ENCODE peak calls at places on chromosomes 11 and 22, in ten cellular contexts. K is tibial nerve, T is fibroblast of pulmonary artery, N is HFF-Myc, H is cardiac muscle cell, M is cardiac fibroblast, D is pancreas, F is IMR-90, Q is HCT116, E is endothelial cell of umbilical vein. I is an unnamed sample.

GRCh38 chr11:35526370-35526792 is 965 bp upstream of the PAMR1 start:
- DNase-seq in K (no peak), T (no peak), N (peak), H (no peak), M (peak), D (no peak), F (peak), Q (peak), E (no peak), I (peak)

GRCh38 chr11:10379022-10379421 is 74.1 kb downstream of the ADM start:
- DNase-seq in K (no peak), T (peak), N (no peak), H (peak), M (peak), D (no peak), F (peak), Q (no peak), E (peak), I (no peak)

GRCh38 chr11:134751825-134752224 is 339.8 kb upstream of the B3GAT1 start:
- DNase-seq in K (no peak), T (no peak), N (no peak), H (no peak), M (no peak), D (no peak), F (no peak), Q (no peak), E (no peak), I (no peak)

GRCh38 chr11:93921695-93922468 is 71.5 kb upstream of the VSTM5 start:
- DNase-seq in K (no peak), T (peak), N (peak), H (peak), M (peak), D (peak), F (peak), Q (peak), E (peak), I (peak)

GRCh38 chr22:41444360-41445170 is 2.0 kb downstream of the TOB2 start:
- DNase-seq in K (peak), T (peak), N (peak), H (peak), M (peak), D (peak), F (peak), Q (peak), E (peak), I (peak)

GRCh38 chr11:75476716-75477613 is 44.0 kb upstream of the KLHL35 start:
- DNase-seq in K (no peak), T (no peak), N (no peak), H (no peak), M (no peak), D (peak), F (no peak), Q (no peak), E (no peak), I (no peak)

GRCh38 chr11:64605656-64606585 is 14.9 kb downstream of the SLC22A12 start:
- DNase-seq in K (no peak), T (no peak), N (no peak), H (no peak), M (no peak), D (no peak), F (no peak), Q (no peak), E (no peak), I (no peak)

GRCh38 chr11:129375731-129376657 is at the start of gene BARX2:
- DNase-seq in K (no peak), T (peak), N (peak), H (peak), M (peak), D (peak), F (peak), Q (peak), E (peak), I (peak)

GRCh38 chr11:70538641-70539359 is 140.5 kb downstream of the CTTN start:
- DNase-seq in K (no peak), T (no peak), N (no peak), H (no peak), M (no peak), D (no peak), F (no peak), Q (no peak), E (no peak), I (no peak)

GRCh38 chr11:75768909-75769771 is 562 bp downstream of the DGAT2 start:
- DNase-seq in K (no peak), T (no peak), N (no peak), H (no peak), M (no peak), D (no peak), F (no peak), Q (no peak), E (no peak), I (no peak)

GRCh38 chr11:122814401-122814800 is 23.9 kb upstream of the CRTAM start:
- DNase-seq in K (no peak), T (no peak), N (no peak), H (no peak), M (no peak), D (no peak), F (no peak), Q (no peak), E (no peak), I (no peak)

GRCh38 chr22:36546092-36546804 is 17.3 kb upstream of the EIF3D start:
- DNase-seq in K (no peak), T (peak), N (no peak), H (peak), M (peak), D (peak), F (peak), Q (peak), E (peak), I (peak)

GRCh38 chr11:128501008-128501407 is 86.3 kb downstream of the ETS1 start:
- DNase-seq in K (no peak), T (no peak), N (no peak), H (no peak), M (peak), D (no peak), F (no peak), Q (no peak), E (no peak), I (no peak)

GRCh38 chr22:27090595-27090994 is 433.2 kb downstream of the MIAT start:
- DNase-seq in K (no peak), T (no peak), N (no peak), H (no peak), M (no peak), D (no peak), F (no peak), Q (no peak), E (no peak), I (no peak)

GRCh38 chr11:8070417-8071101 is 10.5 kb upstream of the TUB start:
- DNase-seq in K (no peak), T (peak), N (no peak), H (peak), M (peak), D (no peak), F (peak), Q (peak), E (peak), I (peak)

GRCh38 chr22:47201186-47201995 is 438.9 kb downstream of the TBC1D22A start:
- DNase-seq in K (peak), T (no peak), N (no peak), H (no peak), M (no peak), D (peak), F (no peak), Q (no peak), E (no peak), I (no peak)

GRCh38 chr22:20234760-20235452 is 33.2 kb downstream of the RTN4R start:
- DNase-seq in K (no peak), T (no peak), N (no peak), H (no peak), M (no peak), D (no peak), F (no peak), Q (no peak), E (no peak), I (no peak)

GRCh38 chr22:48588151-48588880 is 1239.4 kb downstream of the BRD1 start:
- DNase-seq in K (no peak), T (no peak), N (no peak), H (no peak), M (no peak), D (no peak), F (no peak), Q (no peak), E (no peak), I (no peak)

GRCh38 chr11:44861829-44862545 is 88.7 kb downstream of the TP53I11 start:
- DNase-seq in K (peak), T (peak), N (peak), H (peak), M (peak), D (peak), F (peak), Q (peak), E (peak), I (peak)

GRCh38 chr11:27385245-27385644 is 22.2 kb upstream of the CCDC34 start:
- DNase-seq in K (no peak), T (peak), N (no peak), H (no peak), M (peak), D (no peak), F (peak), Q (no peak), E (peak), I (peak)

GRCh38 chr11:77515063-77515462 is 41.2 kb upstream of the PAK1 start:
- DNase-seq in K (no peak), T (no peak), N (no peak), H (no peak), M (no peak), D (no peak), F (no peak), Q (no peak), E (no peak), I (no peak)

GRCh38 chr11:40819230-40819629 is 640.2 kb downstream of the LRRC4C start:
- DNase-seq in K (no peak), T (no peak), N (no peak), H (no peak), M (no peak), D (no peak), F (no peak), Q (no peak), E (no peak), I (no peak)

GRCh38 chr11:61787928-61788491 is 4.4 kb downstream of the TMEM258 start:
- DNase-seq in K (no peak), T (peak), N (peak), H (peak), M (peak), D (peak), F (peak), Q (peak), E (peak), I (peak)

GRCh38 chr11:67255864-67256263 is 10.4 kb upstream of the GRK2 start:
- DNase-seq in K (no peak), T (no peak), N (no peak), H (no peak), M (no peak), D (no peak), F (no peak), Q (no peak), E (no peak), I (no peak)

GRCh38 chr11:68002943-68003845 is 703 bp downstream of the UNC93B1 start:
- DNase-seq in K (no peak), T (no peak), N (no peak), H (peak), M (no peak), D (peak), F (no peak), Q (no peak), E (no peak), I (no peak)

GRCh38 chr11:75103380-75104026 is 6.8 kb upstream of the OR2AT4 start:
- DNase-seq in K (no peak), T (peak), N (peak), H (no peak), M (peak), D (no peak), F (peak), Q (no peak), E (no peak), I (peak)

GRCh38 chr11:32210601-32211000 is 119.7 kb downstream of the RCN1 start:
- DNase-seq in K (no peak), T (peak), N (no peak), H (no peak), M (peak), D (no peak), F (peak), Q (no peak), E (no peak), I (peak)

GRCh38 chr11:26580929-26581328 is 8.9 kb upstream of the MUC15 start:
- DNase-seq in K (no peak), T (peak), N (no peak), H (no peak), M (peak), D (no peak), F (no peak), Q (no peak), E (no peak), I (peak)

GRCh38 chr11:14522801-14523200 is 2.6 kb upstream of the PSMA1 start:
- DNase-seq in K (no peak), T (no peak), N (no peak), H (no peak), M (no peak), D (no peak), F (no peak), Q (no peak), E (no peak), I (no peak)

GRCh38 chr11:35943761-35944502 is at the start of gene LDLRAD3:
- DNase-seq in K (peak), T (peak), N (peak), H (peak), M (peak), D (peak), F (peak), Q (peak), E (peak), I (peak)

GRCh38 chr11:55714982-55715888 is 53.2 kb downstream of the OR4C6 start:
- DNase-seq in K (no peak), T (no peak), N (no peak), H (no peak), M (no peak), D (no peak), F (no peak), Q (no peak), E (no peak), I (no peak)

GRCh38 chr22:50620861-50621490 is 7.0 kb downstream of the ARSA start:
- DNase-seq in K (no peak), T (no peak), N (no peak), H (no peak), M (no peak), D (no peak), F (no peak), Q (no peak), E (no peak), I (no peak)
- H3K4me3 ChIP-seq in K (no peak), T (no peak), N (no peak), H (peak), M (no peak), D (peak), F (no peak), Q (peak), E (no peak), I (no peak)

GRCh38 chr11:109854696-109855095 is 238.5 kb upstream of the ZC3H12C start:
- DNase-seq in K (no peak), T (no peak), N (no peak), H (no peak), M (no peak), D (no peak), F (no peak), Q (no peak), E (no peak), I (no peak)

GRCh38 chr11:109849946-109850345 is 243.2 kb upstream of the ZC3H12C start:
- DNase-seq in K (no peak), T (no peak), N (no peak), H (no peak), M (no peak), D (no peak), F (no peak), Q (no peak), E (no peak), I (no peak)

GRCh38 chr11:109851780-109852390 is 241.3 kb upstream of the ZC3H12C start:
- DNase-seq in K (no peak), T (peak), N (no peak), H (no peak), M (peak), D (no peak), F (peak), Q (no peak), E (no peak), I (no peak)

GRCh38 chr11:109856958-109857357 is 236.2 kb upstream of the ZC3H12C start:
- DNase-seq in K (no peak), T (no peak), N (no peak), H (no peak), M (no peak), D (no peak), F (peak), Q (no peak), E (no peak), I (no peak)

DNA sequence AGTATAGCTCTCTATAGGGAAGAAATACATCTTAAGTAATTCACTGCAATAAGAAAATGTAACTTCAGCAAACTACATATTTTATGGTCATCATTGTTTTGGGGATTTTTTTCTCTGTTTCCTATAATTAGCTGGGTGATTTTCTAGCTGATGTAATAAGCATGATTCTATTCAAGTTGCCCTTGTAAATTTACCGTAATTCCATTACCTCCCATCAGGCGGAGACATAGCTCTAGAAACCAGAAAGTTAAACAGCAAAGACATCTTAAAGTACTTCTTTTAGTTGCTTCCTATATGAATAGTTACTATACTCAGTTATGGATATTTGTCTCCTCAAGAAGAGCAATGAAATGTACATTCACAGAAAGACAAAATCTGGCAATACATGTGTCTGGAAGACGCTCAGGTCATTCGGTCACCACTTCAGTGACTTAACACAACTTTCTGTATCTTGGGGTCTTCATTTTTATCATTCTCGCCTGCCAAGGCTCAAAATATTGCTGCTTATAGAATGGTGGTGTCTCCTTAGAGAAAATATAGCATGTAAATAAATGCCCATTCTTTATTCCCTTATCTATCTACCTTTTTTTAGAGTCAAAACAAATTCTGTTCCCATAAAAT is 239.9 kb upstream of the ZC3H12C start:
- DNase-seq in K (no peak), T (peak), N (peak), H (peak), M (peak), D (no peak), F (peak), Q (peak), E (peak), I (peak)
- TF ChIP-seq CTCF in K (peak), T (peak), N (peak), H (peak), M (peak), D (no peak), F (peak), Q (peak), E (peak), I (peak)

GRCh38 chr11:2445107-2445947 is 519 bp downstream of the KCNQ1 start:
- DNase-seq in K (no peak), T (no peak), N (no peak), H (peak), M (no peak), D (no peak), F (no peak), Q (no peak), E (no peak), I (no peak)

GRCh38 chr11:2444301-2445106 is at the start of the genes KCNQ1 and TRPM5:
- DNase-seq in K (no peak), T (no peak), N (no peak), H (peak), M (no peak), D (peak), F (no peak), Q (peak), E (no peak), I (no peak)

GRCh38 chr11:2447253-2447950 is 2.6 kb downstream of the KCNQ1 start:
- DNase-seq in K (no peak), T (no peak), N (no peak), H (no peak), M (no peak), D (no peak), F (no peak), Q (no peak), E (no peak), I (no peak)

GRCh38 chr11:2446590-2447252 is 1.9 kb downstream of the KCNQ1 start:
- DNase-seq in K (no peak), T (no peak), N (no peak), H (no peak), M (no peak), D (no peak), F (no peak), Q (no peak), E (no peak), I (no peak)

DNA sequence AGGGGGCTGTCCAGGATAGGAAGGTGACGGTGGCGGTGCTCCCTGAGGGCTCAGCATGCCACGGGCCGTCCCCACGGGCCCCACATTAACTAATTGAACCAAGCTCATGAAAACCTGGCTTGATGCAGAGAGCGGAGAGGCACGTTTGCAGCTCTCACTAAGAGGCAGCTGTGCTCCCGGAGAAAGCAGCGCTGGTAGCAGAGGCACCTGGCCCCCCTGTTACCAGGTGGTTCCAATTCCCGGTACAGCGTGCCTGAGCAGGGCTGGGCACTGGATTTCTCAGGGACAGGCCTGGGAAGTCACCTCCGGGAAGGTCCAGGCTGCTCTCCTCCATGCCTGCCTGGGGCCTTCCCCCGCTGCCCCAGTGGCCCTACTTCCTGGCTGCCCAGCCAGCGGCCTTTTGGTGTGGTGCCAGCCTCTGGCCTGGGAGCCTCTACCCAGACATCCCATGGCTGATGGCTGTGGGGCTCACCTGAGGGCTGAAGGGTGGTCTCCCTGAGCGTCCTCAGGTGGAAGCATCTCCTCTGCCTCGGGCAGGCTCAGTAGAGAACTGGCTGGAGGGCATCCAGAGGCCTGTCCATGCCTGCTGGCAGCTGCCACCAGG is 1.2 kb downstream of the KCNQ1 start:
- DNase-seq in K (no peak), T (no peak), N (no peak), H (no peak), M (no peak), D (peak), F (no peak), Q (no peak), E (no peak), I (no peak)
- H3K4me3 ChIP-seq in K (peak), T (no peak), N (no peak), H (no peak), M (no peak), D (peak), F (no peak), Q (peak), E (no peak), I (no peak)

GRCh38 chr11:112659185-112659584 is 302.0 kb upstream of the NCAM1 start:
- DNase-seq in K (no peak), T (no peak), N (no peak), H (no peak), M (no peak), D (no peak), F (no peak), Q (no peak), E (no peak), I (peak)

GRCh38 chr11:112652786-112653390 is 308.3 kb upstream of the NCAM1 start:
- DNase-seq in K (no peak), T (peak), N (no peak), H (no peak), M (peak), D (no peak), F (peak), Q (no peak), E (no peak), I (peak)

GRCh38 chr11:112658521-112658920 is 302.7 kb upstream of the NCAM1 start:
- DNase-seq in K (no peak), T (no peak), N (no peak), H (peak), M (peak), D (no peak), F (no peak), Q (no peak), E (no peak), I (no peak)

GRCh38 chr11:112656772-112657428 is 304.3 kb upstream of the NCAM1 start:
- DNase-seq in K (no peak), T (peak), N (no peak), H (no peak), M (peak), D (no peak), F (peak), Q (peak), E (no peak), I (peak)

GRCh38 chr11:112655386-112655785 is 305.8 kb upstream of the NCAM1 start:
- DNase-seq in K (peak), T (peak), N (peak), H (peak), M (peak), D (peak), F (peak), Q (no peak), E (no peak), I (peak)
- TF ChIP-seq CTCF in K (peak), T (no peak), N (no peak), H (peak), M (no peak), D (no peak), F (no peak), Q (no peak), E (no peak), I (no peak)

DNA sequence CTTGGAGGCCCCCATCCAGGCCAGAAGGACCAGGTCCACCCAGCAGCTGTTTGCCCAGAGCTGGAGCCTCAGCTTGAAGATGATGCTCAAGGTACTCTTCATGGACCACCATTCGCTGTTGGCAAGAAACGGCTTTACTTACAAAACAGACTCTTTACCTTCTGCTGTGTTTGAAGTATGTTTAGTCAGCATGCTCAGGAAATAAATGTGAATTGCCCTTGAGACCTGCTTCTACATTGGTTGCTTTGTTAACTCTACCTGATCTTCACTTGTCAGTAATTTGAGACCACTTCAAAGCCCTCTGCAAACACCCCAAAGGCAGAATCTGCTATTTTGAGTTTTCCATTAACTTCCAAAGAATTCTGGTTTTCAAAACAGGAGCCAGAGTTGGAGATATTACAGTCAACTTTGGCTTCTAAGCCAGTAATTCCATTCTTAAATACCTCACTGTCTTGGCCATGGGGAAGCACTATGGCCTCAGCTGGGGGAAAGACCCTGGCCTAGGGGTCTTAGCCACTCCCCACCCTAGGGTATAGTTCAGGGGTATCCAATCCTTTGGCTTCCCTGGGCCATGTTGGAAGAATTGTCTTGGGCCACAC is 2.7 kb downstream of the UQCR10 start:
- DNase-seq in K (no peak), T (no peak), N (no peak), H (no peak), M (no peak), D (no peak), F (no peak), Q (no peak), E (no peak), I (no peak)
- H3K4me3 ChIP-seq in K (no peak), T (no peak), N (no peak), H (no peak), M (no peak), D (no peak), F (no peak), Q (no peak), E (no peak), I (no peak)